ENCODE peak calls at places on chromosome 4, in six cellular contexts. O is adrenal gland; Y is PC-3; N is hepatocyte; H is CD8-positive, alpha-beta T cell; A is GM12878. L is an unnamed sample. For H3K36me3, the result is how much of the 10 kb centered on the place peaks cover.

GRCh38 chr4:33722254-33722653 is 2522.1 kb downstream of the ARAP2 start:
- DNase-seq in O (no peak), N (no peak), A (no peak), H (no peak), Y (no peak), L (no peak)

GRCh38 chr4:109977854-109978501 is 65.3 kb downstream of the EGF start:
- DNase-seq in N (peak), O (peak), Y (peak), A (no peak), H (no peak), L (peak)

GRCh38 chr4:55866973-55867574 is 13.6 kb downstream of the EXOC1 start:
- DNase-seq in N (peak), Y (peak), H (no peak), O (no peak), A (peak), L (peak)

GRCh38 chr4:76449824-76450223 is 14.8 kb downstream of the SHROOM3 start:
- DNase-seq in O (no peak), Y (no peak), H (no peak), N (peak), A (no peak), L (no peak)

GRCh38 chr4:5611656-5612187 is 96.6 kb downstream of the EVC2 start:
- DNase-seq in Y (no peak), O (no peak), N (no peak), A (no peak), H (no peak), L (no peak)

GRCh38 chr4:26803462-26803861 is 57.2 kb upstream of the STIM2 start:
- DNase-seq in Y (no peak), A (no peak), O (no peak), N (no peak), H (no peak), L (no peak)

GRCh38 chr4:48033825-48034413 is 17.3 kb downstream of the NIPAL1 start:
- DNase-seq in N (peak), Y (peak), A (no peak), H (peak), O (no peak), L (peak)

GRCh38 chr4:47239649-47240048 is 208.3 kb downstream of the GABRB1 start:
- DNase-seq in Y (no peak), A (no peak), N (no peak), O (no peak), H (no peak), L (no peak)

GRCh38 chr4:29081230-29081955 is 1638.8 kb upstream of the PCDH7 start:
- DNase-seq in H (no peak), A (no peak), Y (peak), N (peak), O (no peak), L (no peak)

GRCh38 chr4:168769416-168769815 is 240.6 kb downstream of the CBR4 start:
- DNase-seq in Y (no peak), H (no peak), A (no peak), O (no peak), N (peak), L (no peak)

GRCh38 chr4:187786190-187786589 is 209.4 kb upstream of the ZFP42 start:
- DNase-seq in A (no peak), H (no peak), O (no peak), N (no peak), Y (no peak), L (no peak)

GRCh38 chr4:124713213-124713592 is 671 bp upstream of the ANKRD50 start:
- DNase-seq in H (no peak), O (peak), Y (peak), A (no peak), N (peak), L (no peak)

GRCh38 chr4:181528570-181529184 is 714.5 kb upstream of the TENM3 start:
- DNase-seq in Y (peak), H (no peak), O (peak), A (peak), N (peak), L (no peak)

GRCh38 chr4:20422398-20422797 is 170.7 kb downstream of the SLIT2 start:
- DNase-seq in N (peak), Y (peak), A (no peak), H (no peak), O (peak), L (peak)

GRCh38 chr4:138647433-138647832 is 368.1 kb upstream of the NOCT start:
- DNase-seq in Y (no peak), O (no peak), A (no peak), H (no peak), N (no peak), L (no peak)

GRCh38 chr4:57373971-57374370 is 263.8 kb upstream of the IGFBP7 start:
- DNase-seq in A (no peak), N (no peak), Y (peak), H (no peak), O (no peak), L (no peak)

GRCh38 chr4:54668031-54668611 is 10.4 kb downstream of the KIT start:
- DNase-seq in O (no peak), H (no peak), N (no peak), A (no peak), Y (no peak), L (no peak)

GRCh38 chr4:164551713-164552040 is 202.3 kb upstream of the SMIM31 start:
- DNase-seq in Y (no peak), O (no peak), A (no peak), H (no peak), N (no peak), L (no peak)

GRCh38 chr4:153506972-153507678 is 41.0 kb downstream of the TMEM131L start:
- DNase-seq in A (no peak), O (no peak), N (no peak), H (no peak), Y (no peak), L (no peak)

GRCh38 chr4:186604124-186604627 is 48.8 kb upstream of the MTNR1A start:
- DNase-seq in O (no peak), N (no peak), A (no peak), Y (peak), H (no peak), L (no peak)

GRCh38 chr4:55554453-55555030 is 7.8 kb upstream of the CLOCK start:
- DNase-seq in Y (peak), H (no peak), N (peak), O (no peak), A (no peak), L (peak)

GRCh38 chr4:170769857-170770256 is 680.1 kb upstream of the AADAT start:
- DNase-seq in Y (no peak), N (no peak), O (no peak), A (no peak), H (no peak), L (no peak)

GRCh38 chr4:140735779-140736391 is 20.3 kb downstream of the TBC1D9 start:
- DNase-seq in H (no peak), A (no peak), Y (no peak), O (no peak), N (no peak), L (no peak)

GRCh38 chr4:26525136-26525535 is 34.9 kb upstream of the CCKAR start:
- DNase-seq in A (no peak), Y (peak), O (no peak), H (no peak), N (no peak), L (no peak)

GRCh38 chr4:148211533-148211932 is 230.7 kb downstream of the NR3C2 start:
- DNase-seq in A (no peak), N (no peak), H (no peak), O (no peak), Y (no peak), L (no peak)
- H3K27ac ChIP-seq in A (no peak), N (no peak), H (no peak), O (no peak), Y (no peak), L (no peak)

GRCh38 chr4:150911326-150911725 is 103.8 kb downstream of the LRBA start:
- DNase-seq in A (no peak), O (no peak), N (no peak), H (no peak), Y (no peak), L (no peak)
- H3K36me3 ChIP-seq in A (under half), O (under half), N (under half), H (under half), Y (under half), L (under half)

GRCh38 chr4:2570551-2571222 is 34.2 kb downstream of the FAM193A start:
- DNase-seq in O (peak), Y (no peak), N (no peak), A (peak), H (peak), L (peak)
- H3K27ac ChIP-seq in O (no peak), Y (no peak), N (no peak), A (peak), H (peak), L (no peak)

GRCh38 chr4:90503677-90504076 is 376.5 kb downstream of the CCSER1 start:
- DNase-seq in H (no peak), O (no peak), Y (peak), N (no peak), A (no peak), L (no peak)
- H3K36me3 ChIP-seq in H (under half), O (under half), Y (under half), N (under half), A (under half), L (under half)

GRCh38 chr4:113996599-113997177 is 17.2 kb upstream of the ARSJ start:
- DNase-seq in H (no peak), O (no peak), A (no peak), Y (peak), N (no peak), L (no peak)
- H3K27ac ChIP-seq in H (no peak), O (no peak), A (no peak), Y (peak), N (no peak), L (no peak)

GRCh38 chr4:143489116-143489515 is 24.4 kb upstream of the SMARCA5 start:
- DNase-seq in H (no peak), N (no peak), Y (no peak), A (no peak), O (no peak), L (no peak)

GRCh38 chr4:143482753-143483362 is 30.6 kb upstream of the SMARCA5 start:
- DNase-seq in Y (peak), H (no peak), N (peak), A (no peak), O (peak), L (no peak)

GRCh38 chr4:143486314-143486713 is 27.2 kb upstream of the SMARCA5 start:
- DNase-seq in A (no peak), Y (peak), N (no peak), O (no peak), H (no peak), L (no peak)

GRCh38 chr4:143488684-143489083 is 24.8 kb upstream of the SMARCA5 start:
- DNase-seq in Y (peak), A (no peak), N (no peak), H (no peak), O (no peak), L (no peak)
- H3K36me3 ChIP-seq in Y (under half), A (under half), N (under half), H (under half), O (under half), L (under half)

DNA sequence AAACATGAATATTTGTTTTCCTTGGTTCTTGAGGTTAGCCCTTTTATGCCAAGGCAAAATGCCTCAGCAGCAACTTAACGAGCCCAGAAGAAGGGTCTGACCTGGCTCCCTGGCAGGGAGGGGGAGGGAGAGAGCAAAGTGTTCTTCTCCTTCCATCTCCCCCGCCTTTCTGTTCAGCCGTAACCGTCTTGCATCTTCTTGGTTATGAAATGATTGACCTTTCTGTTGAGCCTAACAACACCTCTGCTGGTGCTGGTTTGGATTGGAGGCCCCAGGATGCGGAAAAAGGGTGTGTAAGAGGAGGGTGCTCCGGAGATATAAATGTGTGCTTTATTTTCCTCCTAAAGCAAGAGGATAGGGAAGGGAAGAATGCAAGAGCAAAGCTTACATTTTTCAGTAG is 44.7 kb downstream of the PTTG2 start:
- DNase-seq in N (no peak), O (no peak), H (no peak), A (no peak), Y (no peak), L (no peak)
- H3K27ac ChIP-seq in N (no peak), O (no peak), H (no peak), A (no peak), Y (no peak), L (no peak)

L was measured in CD4-positive, alpha-beta memory T cell.